ENCODE peak calls at places on chromosomes 3 and 15, in four cellular contexts. J is mucosa of gallbladder, K is GM12892, O is activated gamma-delta T cell treated with Interleukin-2 at 50 U/mL for 16 hours. S is an unnamed sample.

GRCh38 chr15:67036775-67037555 is 28.4 kb upstream of the SMAD3 start:
- DNase-seq in J (no peak), K (no peak), O (no peak), S (no peak)

GRCh38 chr3:43162573-43163084 is 56.8 kb upstream of the POMGNT2 start:
- DNase-seq in J (no peak), K (no peak), O (peak; percentile 56), S (peak; percentile 43)

GRCh38 chr3:59313365-59313764 is 263.5 kb upstream of the CFAP20DC start:
- DNase-seq in J (peak; percentile 43), K (peak; percentile 6), O (no peak), S (peak; percentile 25)

GRCh38 chr3:14922863-14923262 is 24.5 kb upstream of the NR2C2 start:
- DNase-seq in J (no peak), K (no peak), O (no peak), S (no peak)

GRCh38 chr3:175041369-175041768 is 182.2 kb downstream of the NAALADL2 start:
- DNase-seq in J (no peak), K (no peak), O (no peak), S (no peak)

GRCh38 chr3:37210230-37210629 is 35.8 kb upstream of the LRRFIP2 start:
- DNase-seq in J (no peak), K (no peak), O (no peak), S (no peak)

GRCh38 chr3:135895734-135896121 is 69.8 kb upstream of the PPP2R3A start:
- DNase-seq in J (no peak), K (no peak), O (no peak), S (no peak)

GRCh38 chr3:115758076-115758763 is 134.9 kb downstream of the GAP43 start:
- DNase-seq in J (no peak), K (no peak), O (no peak), S (no peak)

GRCh38 chr15:73809728-73810501 is 56.8 kb upstream of the INSYN1 start:
- DNase-seq in J (no peak), K (no peak), O (no peak), S (no peak)

GRCh38 chr3:59559721-59560514 is 510.1 kb upstream of the CFAP20DC start:
- DNase-seq in J (no peak), K (no peak), O (no peak), S (no peak)

GRCh38 chr3:127484601-127485388 is 105.7 kb downstream of the TPRA1 start:
- DNase-seq in J (no peak), K (no peak), O (no peak), S (no peak)

GRCh38 chr3:27880969-27881892 is 159.1 kb upstream of the EOMES start:
- DNase-seq in J (peak; percentile 15), K (no peak), O (peak; percentile 70), S (peak; percentile 56)

GRCh38 chr15:25693321-25694237 is 169.5 kb downstream of the ATP10A start:
- DNase-seq in J (peak; percentile 32), K (no peak), O (peak; percentile 15), S (no peak)

GRCh38 chr15:80059786-80060489 is 462 bp downstream of the ZFAND6 start:
- DNase-seq in J (peak; percentile 32), K (peak; percentile 66), O (no peak), S (peak; percentile 52)

GRCh38 chr3:172106989-172107388 is 67.6 kb downstream of the FNDC3B start:
- DNase-seq in J (peak; percentile 55), K (no peak), O (peak; percentile 56), S (peak; percentile 59)

GRCh38 chr3:149342413-149343340 is 9.2 kb upstream of the TM4SF18 start:
- DNase-seq in J (no peak), K (no peak), O (no peak), S (no peak)

GRCh38 chr3:177498037-177498857 is 301.0 kb upstream of the TBL1XR1 start:
- DNase-seq in J (peak; percentile 40), K (no peak), O (no peak), S (peak; percentile 73)

GRCh38 chr3:37920156-37920686 is 58.5 kb downstream of the CTDSPL start:
- DNase-seq in J (no peak), K (no peak), O (no peak), S (no peak)

GRCh38 chr3:48991851-48992545 is 2.0 kb downstream of the P4HTM start:
- DNase-seq in J (no peak), K (no peak), O (no peak), S (no peak)

GRCh38 chr3:180680097-180680430 is 775 bp upstream of the CCDC39 start:
- DNase-seq in J (peak; percentile 13), K (no peak), O (no peak), S (peak; percentile 12)

GRCh38 chr3:73658227-73658626 is 33.5 kb upstream of the PDZRN3 start:
- DNase-seq in J (no peak), K (no peak), O (no peak), S (no peak)

GRCh38 chr15:37121492-37121891 is 21.1 kb upstream of the MEIS2 start:
- DNase-seq in J (no peak), K (no peak), O (no peak), S (no peak)

GRCh38 chr3:117853923-117854322 is 1144.3 kb downstream of the TUSC7 start:
- DNase-seq in J (no peak), K (no peak), O (no peak), S (no peak)

GRCh38 chr3:180142041-180142440 is 105.3 kb upstream of the PEX5L start:
- DNase-seq in J (no peak), K (no peak), O (no peak), S (no peak)

GRCh38 chr15:63446260-63446659 is 58.1 kb upstream of the USP3 start:
- DNase-seq in J (no peak), K (no peak), O (no peak), S (no peak)

GRCh38 chr15:65476942-65477341 is 40.5 kb downstream of the DPP8 start:
- DNase-seq in J (no peak), K (no peak), O (no peak), S (no peak)

GRCh38 chr3:98733055-98733777 is 29.9 kb upstream of the ST3GAL6 start:
- DNase-seq in J (no peak), K (peak; percentile 37), O (no peak), S (no peak)

GRCh38 chr15:57025264-57025939 is 107.0 kb downstream of the TCF12 start:
- DNase-seq in J (no peak), K (no peak), O (no peak), S (no peak)

GRCh38 chr3:168850109-168850508 is 754.4 kb upstream of the GOLIM4 start:
- DNase-seq in J (no peak), K (no peak), O (no peak), S (no peak)

GRCh38 chr3:82055792-82056191 is 294.3 kb upstream of the GBE1 start:
- DNase-seq in J (no peak), K (no peak), O (no peak), S (no peak)

GRCh38 chr15:75606711-75607684 is 18.5 kb downstream of the SNUPN start:
- DNase-seq in J (no peak), K (no peak), O (peak; percentile 9), S (peak; percentile 56)

GRCh38 chr3:187775549-187775948 is 30.3 kb upstream of the BCL6 start:
- DNase-seq in J (no peak), K (no peak), O (no peak), S (no peak)

GRCh38 chr3:13626915-13627460 is 78.1 kb downstream of the FBLN2 start:
- DNase-seq in J (no peak), K (no peak), O (no peak), S (no peak)

GRCh38 chr3:107416886-107417285 is 39.6 kb downstream of the CCDC54 start:
- DNase-seq in J (no peak), K (no peak), O (no peak), S (no peak)

GRCh38 chr3:127149621-127150310 is 43.2 kb upstream of the PRR23E start:
- DNase-seq in J (no peak), K (no peak), O (no peak), S (no peak)